ENCODE peak calls at places on chromosomes 16 and 17, in nine cellular contexts. One of them, this sample, is unnamed.
A peak's percentile ranks its signal among the peaks of the same experiment; 100 is the strongest.

GRCh38 chr17:62109378-62109902 is 44.4 kb upstream of the MED13 start:
- DNase-seq in tibial nerve: no peak
- DNase-seq in DND-41: peak; percentile 65
- DNase-seq in AG10803: peak; percentile 75
- DNase-seq in esophagus squamous epithelium: no peak
- DNase-seq in lower leg skin: no peak
- DNase-seq in ovary: peak; percentile 33
- DNase-seq in AG09309: peak; percentile 42
- DNase-seq in AG04450: peak; percentile 10
- DNase-seq in this sample: peak; percentile 64

GRCh38 chr17:48541574-48542113 is 3.3 kb downstream of the HOXB2 start:
- DNase-seq in AG04450: no peak
- DNase-seq in ovary: no peak
- DNase-seq in tibial nerve: no peak
- DNase-seq in AG10803: peak; percentile 89
- DNase-seq in lower leg skin: peak; percentile 43
- DNase-seq in DND-41: no peak
- DNase-seq in AG09309: no peak
- DNase-seq in esophagus squamous epithelium: no peak
- DNase-seq in this sample: peak; percentile 81

GRCh38 chr16:29985271-29985811 is 10.1 kb downstream of the HIRIP3 start:
- DNase-seq in ovary: peak; percentile 27
- DNase-seq in AG10803: no peak
- DNase-seq in tibial nerve: no peak
- DNase-seq in esophagus squamous epithelium: no peak
- DNase-seq in lower leg skin: no peak
- DNase-seq in DND-41: no peak
- DNase-seq in AG09309: no peak
- DNase-seq in AG04450: no peak
- DNase-seq in this sample: peak; percentile 69

GRCh38 chr17:65482201-65482600 is 79.2 kb downstream of the AXIN2 start:
- DNase-seq in tibial nerve: no peak
- DNase-seq in AG04450: no peak
- DNase-seq in lower leg skin: no peak
- DNase-seq in AG09309: no peak
- DNase-seq in DND-41: no peak
- DNase-seq in AG10803: no peak
- DNase-seq in esophagus squamous epithelium: no peak
- DNase-seq in ovary: no peak
- DNase-seq in this sample: no peak

GRCh38 chr16:35152067-35152627 is 1692.7 kb downstream of the TP53TG3F start:
- DNase-seq in lower leg skin: no peak
- DNase-seq in AG04450: no peak
- DNase-seq in ovary: peak; percentile 13
- DNase-seq in esophagus squamous epithelium: no peak
- DNase-seq in tibial nerve: no peak
- DNase-seq in AG09309: no peak
- DNase-seq in AG10803: no peak
- DNase-seq in DND-41: no peak
- DNase-seq in this sample: peak; percentile 53

GRCh38 chr16:76955629-76956028 is 235.4 kb upstream of the MON1B start:
- DNase-seq in lower leg skin: no peak
- DNase-seq in DND-41: no peak
- DNase-seq in esophagus squamous epithelium: no peak
- DNase-seq in AG10803: no peak
- DNase-seq in AG09309: no peak
- DNase-seq in ovary: no peak
- DNase-seq in AG04450: no peak
- DNase-seq in tibial nerve: no peak
- DNase-seq in this sample: no peak

GRCh38 chr17:73068322-73069153 is 23.9 kb downstream of the SLC39A11 start:
- DNase-seq in DND-41: no peak
- DNase-seq in AG10803: peak; percentile 71
- DNase-seq in esophagus squamous epithelium: no peak
- DNase-seq in ovary: no peak
- DNase-seq in AG04450: peak; percentile 76
- DNase-seq in lower leg skin: no peak
- DNase-seq in AG09309: no peak
- DNase-seq in tibial nerve: no peak
- DNase-seq in this sample: no peak

GRCh38 chr17:16100737-16101400 is 101.2 kb downstream of the TTC19 start:
- DNase-seq in lower leg skin: no peak
- DNase-seq in AG09309: no peak
- DNase-seq in esophagus squamous epithelium: no peak
- DNase-seq in AG10803: no peak
- DNase-seq in AG04450: no peak
- DNase-seq in ovary: no peak
- DNase-seq in tibial nerve: no peak
- DNase-seq in DND-41: no peak
- DNase-seq in this sample: no peak

GRCh38 chr16:52725043-52725442 is 178.1 kb upstream of the TOX3 start:
- DNase-seq in DND-41: no peak
- DNase-seq in AG04450: no peak
- DNase-seq in AG10803: no peak
- DNase-seq in lower leg skin: no peak
- DNase-seq in ovary: no peak
- DNase-seq in tibial nerve: no peak
- DNase-seq in esophagus squamous epithelium: no peak
- DNase-seq in AG09309: no peak
- DNase-seq in this sample: no peak

GRCh38 chr16:89909777-89910716 is 8.6 kb upstream of the MC1R start:
- DNase-seq in DND-41: peak; percentile 58
- DNase-seq in ovary: peak; percentile 85
- DNase-seq in esophagus squamous epithelium: no peak
- DNase-seq in AG10803: peak; percentile 77
- DNase-seq in tibial nerve: peak; percentile 69
- DNase-seq in AG09309: no peak
- DNase-seq in lower leg skin: peak; percentile 69
- DNase-seq in AG04450: no peak
- DNase-seq in this sample: peak; percentile 86

GRCh38 chr16:70789231-70789926 is 11.6 kb downstream of the VAC14 start:
- DNase-seq in esophagus squamous epithelium: no peak
- DNase-seq in DND-41: no peak
- DNase-seq in lower leg skin: peak; percentile 62
- DNase-seq in AG09309: no peak
- DNase-seq in tibial nerve: peak; percentile 83
- DNase-seq in ovary: peak; percentile 91
- DNase-seq in AG10803: peak; percentile 74
- DNase-seq in AG04450: no peak
- DNase-seq in this sample: no peak

GRCh38 chr17:76537288-76537577 is 276 bp downstream of the CYGB start:
- DNase-seq in esophagus squamous epithelium: no peak
- DNase-seq in ovary: peak; percentile 69
- DNase-seq in AG04450: no peak
- DNase-seq in lower leg skin: no peak
- DNase-seq in DND-41: no peak
- DNase-seq in tibial nerve: no peak
- DNase-seq in AG10803: peak; percentile 40
- DNase-seq in AG09309: no peak
- DNase-seq in this sample: peak; percentile 69

GRCh38 chr16:66622863-66623262 is 18.4 kb downstream of the CMTM3 start:
- DNase-seq in tibial nerve: no peak
- DNase-seq in AG10803: no peak
- DNase-seq in lower leg skin: no peak
- DNase-seq in AG04450: no peak
- DNase-seq in esophagus squamous epithelium: no peak
- DNase-seq in AG09309: no peak
- DNase-seq in ovary: no peak
- DNase-seq in DND-41: no peak
- DNase-seq in this sample: no peak

GRCh38 chr17:64125937-64126336 is 4.0 kb downstream of the ERN1 start:
- DNase-seq in tibial nerve: no peak
- DNase-seq in ovary: no peak
- DNase-seq in AG09309: no peak
- DNase-seq in lower leg skin: no peak
- DNase-seq in AG04450: no peak
- DNase-seq in DND-41: no peak
- DNase-seq in esophagus squamous epithelium: no peak
- DNase-seq in AG10803: no peak
- DNase-seq in this sample: no peak

GRCh38 chr17:64635647-64636305 is 26.3 kb downstream of the SMURF2 start:
- DNase-seq in AG10803: peak; percentile 98
- DNase-seq in lower leg skin: no peak
- DNase-seq in tibial nerve: no peak
- DNase-seq in AG04450: peak; percentile 60
- DNase-seq in esophagus squamous epithelium: no peak
- DNase-seq in AG09309: peak; percentile 50
- DNase-seq in DND-41: no peak
- DNase-seq in ovary: no peak
- DNase-seq in this sample: no peak

GRCh38 chr17:1222321-1222720 is 42.5 kb upstream of the ABR start:
- DNase-seq in esophagus squamous epithelium: no peak
- DNase-seq in ovary: no peak
- DNase-seq in lower leg skin: no peak
- DNase-seq in DND-41: no peak
- DNase-seq in AG10803: no peak
- DNase-seq in AG04450: no peak
- DNase-seq in AG09309: no peak
- DNase-seq in tibial nerve: no peak
- DNase-seq in this sample: no peak

GRCh38 chr16:53519417-53520091 is 16.5 kb upstream of the AKTIP start:
- DNase-seq in ovary: no peak
- DNase-seq in AG10803: no peak
- DNase-seq in lower leg skin: no peak
- DNase-seq in tibial nerve: no peak
- DNase-seq in esophagus squamous epithelium: no peak
- DNase-seq in AG09309: no peak
- DNase-seq in AG04450: no peak
- DNase-seq in DND-41: no peak
- DNase-seq in this sample: no peak

DNA sequence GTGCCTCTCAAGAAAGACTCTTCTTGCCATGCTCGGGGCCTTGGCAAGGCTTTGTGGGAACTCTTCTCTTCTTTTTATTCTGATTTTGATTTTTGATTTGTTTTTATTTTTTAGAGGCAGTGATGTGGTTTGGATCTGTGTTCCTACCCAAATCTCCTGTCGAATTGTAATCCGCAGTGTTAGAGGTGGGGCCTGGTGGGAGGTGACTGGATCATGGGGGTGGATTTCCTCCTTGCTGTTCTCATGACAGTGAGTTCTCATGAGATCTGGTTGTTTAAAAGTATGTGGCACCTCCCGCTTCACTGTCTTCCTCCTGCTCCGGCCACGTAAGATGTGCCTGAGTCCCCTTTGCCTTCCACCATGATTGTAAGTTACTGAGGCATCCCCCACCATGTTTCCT is 281.4 kb downstream of the CPPED1 start:
- DNase-seq in ovary: no peak
- DNase-seq in tibial nerve: no peak
- DNase-seq in AG09309: no peak
- DNase-seq in AG04450: no peak
- DNase-seq in lower leg skin: no peak
- DNase-seq in AG10803: no peak
- DNase-seq in DND-41: no peak
- DNase-seq in esophagus squamous epithelium: no peak
- DNase-seq in this sample: no peak
- H3K4me3 ChIP-seq in ovary: no peak overlapping the region
- H3K4me3 ChIP-seq in tibial nerve: no peak overlapping the region
- H3K4me3 ChIP-seq in AG09309: no peak overlapping the region
- H3K4me3 ChIP-seq in AG04450: no peak overlapping the region
- H3K4me3 ChIP-seq in lower leg skin: no peak overlapping the region
- H3K4me3 ChIP-seq in AG10803: no peak overlapping the region
- H3K4me3 ChIP-seq in DND-41: no peak overlapping the region
- H3K4me3 ChIP-seq in esophagus squamous epithelium: no peak overlapping the region
- H3K4me3 ChIP-seq in this sample: no peak overlapping the region

GRCh38 chr16:88430524-88431446 is 22.3 kb upstream of the ZFPM1 start:
- DNase-seq in AG09309: no peak
- DNase-seq in ovary: no peak
- DNase-seq in DND-41: peak; percentile 41
- DNase-seq in lower leg skin: no peak
- DNase-seq in tibial nerve: no peak
- DNase-seq in AG10803: no peak
- DNase-seq in esophagus squamous epithelium: no peak
- DNase-seq in AG04450: no peak
- DNase-seq in this sample: no peak
- H3K4me3 ChIP-seq in AG09309: no peak overlapping the region
- H3K4me3 ChIP-seq in ovary: peak overlapping the region; percentile 1
- H3K4me3 ChIP-seq in DND-41: peak overlapping the region; percentile 0
- H3K4me3 ChIP-seq in lower leg skin: peak overlapping the region; percentile 7
- H3K4me3 ChIP-seq in tibial nerve: peak overlapping the region; percentile 57
- H3K4me3 ChIP-seq in AG10803: peak overlapping the region; percentile 17
- H3K4me3 ChIP-seq in esophagus squamous epithelium: peak overlapping the region; percentile 53
- H3K4me3 ChIP-seq in AG04450: no peak overlapping the region
- H3K4me3 ChIP-seq in this sample: no peak overlapping the region

DNA sequence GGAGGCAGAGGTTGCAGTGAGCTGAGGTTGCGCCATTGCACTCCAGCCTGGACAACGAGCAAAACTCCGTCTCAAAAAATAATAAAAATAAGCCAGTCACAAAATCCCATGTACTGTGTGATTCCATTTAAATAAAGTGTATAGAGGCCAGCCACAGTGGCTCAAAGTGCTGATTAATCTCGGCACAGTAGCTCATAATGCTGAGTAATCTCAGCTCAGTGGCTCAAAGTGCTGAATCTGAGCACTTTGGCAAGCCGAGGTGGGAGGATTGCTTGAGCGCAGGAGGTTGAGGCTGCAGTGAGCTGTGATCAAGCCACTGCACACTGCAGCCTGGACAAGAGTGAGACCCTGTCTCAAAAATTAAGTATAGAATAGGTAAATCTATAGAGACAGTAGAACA is 4.9 kb downstream of the TMED6 start:
- DNase-seq in DND-41: no peak
- DNase-seq in lower leg skin: no peak
- DNase-seq in tibial nerve: no peak
- DNase-seq in AG10803: no peak
- DNase-seq in ovary: no peak
- DNase-seq in esophagus squamous epithelium: no peak
- DNase-seq in AG09309: no peak
- DNase-seq in AG04450: no peak
- DNase-seq in this sample: no peak
- H3K4me3 ChIP-seq in DND-41: no peak overlapping the region
- H3K4me3 ChIP-seq in lower leg skin: no peak overlapping the region
- H3K4me3 ChIP-seq in tibial nerve: no peak overlapping the region
- H3K4me3 ChIP-seq in AG10803: no peak overlapping the region
- H3K4me3 ChIP-seq in ovary: no peak overlapping the region
- H3K4me3 ChIP-seq in esophagus squamous epithelium: no peak overlapping the region
- H3K4me3 ChIP-seq in AG09309: no peak overlapping the region
- H3K4me3 ChIP-seq in AG04450: no peak overlapping the region
- H3K4me3 ChIP-seq in this sample: no peak overlapping the region

DNA sequence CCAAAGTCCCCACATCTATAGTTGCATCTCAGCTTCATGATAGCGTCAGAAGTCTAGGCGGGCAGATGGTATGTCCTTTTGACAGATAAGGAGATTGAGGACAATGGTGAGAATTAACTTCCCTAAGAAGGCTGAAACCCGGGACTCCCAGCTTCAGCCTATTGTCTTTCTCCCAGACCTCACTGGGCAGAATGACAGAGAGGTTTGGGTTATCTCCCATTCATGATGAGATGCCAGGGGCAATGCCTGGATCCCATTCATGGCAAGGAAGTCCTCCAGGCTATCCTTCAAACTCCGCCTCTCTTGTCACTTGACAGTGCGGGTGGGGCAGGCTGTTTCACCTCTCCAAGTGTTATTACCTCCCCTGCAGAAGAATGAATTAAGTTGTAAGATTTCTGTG is 100.3 kb downstream of the IRX5 start:
- DNase-seq in AG10803: no peak
- DNase-seq in DND-41: no peak
- DNase-seq in AG04450: no peak
- DNase-seq in lower leg skin: no peak
- DNase-seq in ovary: no peak
- DNase-seq in esophagus squamous epithelium: no peak
- DNase-seq in tibial nerve: no peak
- DNase-seq in AG09309: no peak
- DNase-seq in this sample: no peak
- H3K4me3 ChIP-seq in AG10803: no peak overlapping the region
- H3K4me3 ChIP-seq in DND-41: no peak overlapping the region
- H3K4me3 ChIP-seq in AG04450: no peak overlapping the region
- H3K4me3 ChIP-seq in lower leg skin: no peak overlapping the region
- H3K4me3 ChIP-seq in ovary: no peak overlapping the region
- H3K4me3 ChIP-seq in esophagus squamous epithelium: no peak overlapping the region
- H3K4me3 ChIP-seq in tibial nerve: no peak overlapping the region
- H3K4me3 ChIP-seq in AG09309: no peak overlapping the region
- H3K4me3 ChIP-seq in this sample: no peak overlapping the region

GRCh38 chr16:62035115-62036092 is 834 bp downstream of the CDH8 start:
- DNase-seq in AG09309: no peak
- DNase-seq in esophagus squamous epithelium: no peak
- DNase-seq in ovary: peak; percentile 35
- DNase-seq in AG10803: no peak
- DNase-seq in AG04450: no peak
- DNase-seq in DND-41: no peak
- DNase-seq in tibial nerve: no peak
- DNase-seq in lower leg skin: no peak
- DNase-seq in this sample: no peak
- H3K4me3 ChIP-seq in AG09309: no peak overlapping the region
- H3K4me3 ChIP-seq in esophagus squamous epithelium: no peak overlapping the region
- H3K4me3 ChIP-seq in ovary: no peak overlapping the region
- H3K4me3 ChIP-seq in AG10803: peak overlapping the region; percentile 50
- H3K4me3 ChIP-seq in AG04450: no peak overlapping the region
- H3K4me3 ChIP-seq in DND-41: no peak overlapping the region
- H3K4me3 ChIP-seq in tibial nerve: peak overlapping the region; percentile 11
- H3K4me3 ChIP-seq in lower leg skin: no peak overlapping the region
- H3K4me3 ChIP-seq in this sample: peak overlapping the region; percentile 52